ENCODE peak calls at places on chromosomes 5 and 9, in nine cellular contexts. T is RPMI7951; C is adrenal gland; D is hypothalamus; X is midbrain; P is dorsolateral prefrontal cortex; Q is stimulated activated CD4-positive, alpha-beta T cell treated with anti-CD3 and anti-CD28 coated beads, Interleukin-15, amount 100 ng/mL, for 24 hours; G is CD8-positive, alpha-beta T cell; E is activated CD8-positive, alpha-beta memory T cell treated with anti-CD3 and anti-CD28 coated beads for 4 hours. R is an unnamed sample.

GRCh38 chr5:142245776-142246175 is 79.0 kb downstream of the SPRY4 start:
- DNase-seq in T (peak; percentile 46), C (no peak), D (no peak), X (no peak), P (no peak), Q (no peak), G (no peak), E (no peak), R (no peak)

GRCh38 chr5:88929385-88929784 is 46.4 kb upstream of the MEF2C start:
- DNase-seq in T (no peak), C (peak; percentile 77), D (no peak), X (no peak), P (no peak), Q (no peak), G (no peak), E (no peak), R (no peak)

GRCh38 chr5:73587923-73588322 is 22.4 kb downstream of the UTP15 start:
- DNase-seq in T (no peak), C (no peak), D (no peak), X (no peak), P (no peak), Q (no peak), G (no peak), E (no peak), R (no peak)

GRCh38 chr9:24498632-24499031 is 47.1 kb downstream of the IZUMO3 start:
- DNase-seq in T (no peak), C (no peak), D (no peak), X (no peak), P (no peak), Q (no peak), G (no peak), E (no peak), R (no peak)

GRCh38 chr9:15142903-15143534 is 164.0 kb downstream of the TTC39B start:
- DNase-seq in T (peak; percentile 40), C (no peak), D (no peak), X (peak; percentile 43), P (no peak), Q (peak; percentile 4), G (no peak), E (no peak), R (no peak)

GRCh38 chr9:95874989-95875304 is 544 bp upstream of the ERCC6L2 start:
- DNase-seq in T (peak; percentile 45), C (peak; percentile 88), D (peak; percentile 50), X (peak; percentile 61), P (peak; percentile 49), Q (peak; percentile 81), G (peak; percentile 74), E (peak; percentile 38), R (peak; percentile 64)

GRCh38 chr9:113946496-113947115 is 70.5 kb downstream of the ZNF618 start:
- DNase-seq in T (no peak), C (no peak), D (no peak), X (no peak), P (no peak), Q (no peak), G (peak; percentile 37), E (no peak), R (no peak)

GRCh38 chr9:93304574-93305496 is 120.9 kb downstream of the WNK2 start:
- DNase-seq in T (peak; percentile 34), C (peak; percentile 83), D (peak; percentile 48), X (peak; percentile 34), P (peak; percentile 79), Q (peak; percentile 34), G (peak; percentile 48), E (no peak), R (peak; percentile 65)

GRCh38 chr5:103232393-103232999 is 26.1 kb upstream of the MACIR start:
- DNase-seq in T (peak; percentile 48), C (no peak), D (no peak), X (peak; percentile 38), P (no peak), Q (peak; percentile 12), G (no peak), E (no peak), R (peak; percentile 12)

GRCh38 chr9:132163457-132163875 is 1.6 kb downstream of the NTNG2 start:
- DNase-seq in T (no peak), C (no peak), D (no peak), X (no peak), P (no peak), Q (no peak), G (no peak), E (no peak), R (no peak)

GRCh38 chr9:74006935-74007334 is 490.2 kb upstream of the RORB start:
- DNase-seq in T (no peak), C (no peak), D (no peak), X (no peak), P (no peak), Q (no peak), G (no peak), E (no peak), R (no peak)

GRCh38 chr9:106772523-106773290 is 90.3 kb upstream of the ZNF462 start:
- DNase-seq in T (peak; percentile 68), C (no peak), D (no peak), X (no peak), P (no peak), Q (no peak), G (no peak), E (no peak), R (no peak)

GRCh38 chr5:110032386-110032785 is 342.7 kb downstream of the MAN2A1 start:
- DNase-seq in T (no peak), C (no peak), D (no peak), X (no peak), P (no peak), Q (no peak), G (no peak), E (no peak), R (no peak)

GRCh38 chr5:131747180-131748105 is 49.4 kb downstream of the FNIP1 start:
- DNase-seq in T (peak; percentile 37), C (no peak), D (no peak), X (no peak), P (no peak), Q (no peak), G (no peak), E (no peak), R (no peak)

GRCh38 chr5:179405054-179405416 is 59.8 kb upstream of the ADAMTS2 start:
- DNase-seq in T (no peak), C (peak; percentile 23), D (no peak), X (no peak), P (no peak), Q (no peak), G (peak; percentile 1), E (no peak), R (no peak)

R was measured in heart right ventricle.